ENCODE peak calls at places on chromosomes 7 and 10, in four cellular contexts. A, T, K and B are unnamed samples.

GRCh38 chr7:14389052-14389988 is 399.9 kb upstream of the ETV1 start:
- DNase-seq in A (no peak), T (no peak), K (no peak), B (no peak)

GRCh38 chr10:110495731-110496552 is 1.8 kb upstream of the DUSP5 start:
- DNase-seq in A (no peak), T (no peak), K (peak), B (peak)

GRCh38 chr7:98870071-98870651 is 347 bp upstream of the TMEM130 start:
- DNase-seq in A (peak), T (peak), K (peak), B (no peak)

GRCh38 chr7:64879800-64880199 is 23.3 kb upstream of the ZNF273 start:
- DNase-seq in A (no peak), T (no peak), K (no peak), B (no peak)

GRCh38 chr7:2631924-2632716 is at the start of gene TTYH3:
- DNase-seq in A (no peak), T (no peak), K (no peak), B (peak)

GRCh38 chr7:81516898-81517297 is 252.9 kb downstream of the HGF start:
- DNase-seq in A (no peak), T (no peak), K (peak), B (peak)

GRCh38 chr7:85483205-85483604 is 296.3 kb upstream of the SEMA3D start:
- DNase-seq in A (no peak), T (no peak), K (peak), B (no peak)

GRCh38 chr7:135843214-135843613 is 94.6 kb upstream of the FAM180A start:
- DNase-seq in A (peak), T (no peak), K (no peak), B (no peak)

GRCh38 chr10:127243490-127244272 is 47.3 kb upstream of the INSYN2A start:
- DNase-seq in A (no peak), T (peak), K (peak), B (peak)

GRCh38 chr10:89332092-89332633 is 4.4 kb downstream of the IFIT3 start:
- DNase-seq in A (peak), T (peak), K (peak), B (peak)

GRCh38 chr10:119702482-119703041 is 23.3 kb upstream of the INPP5F start:
- DNase-seq in A (no peak), T (no peak), K (no peak), B (no peak)

GRCh38 chr10:119701861-119702260 is 24.0 kb upstream of the INPP5F start:
- DNase-seq in A (no peak), T (no peak), K (peak), B (peak)

GRCh38 chr10:119706521-119707278 is 19.1 kb upstream of the INPP5F start:
- DNase-seq in A (no peak), T (no peak), K (no peak), B (no peak)

GRCh38 chr10:119705434-119705831 is 20.4 kb upstream of the INPP5F start:
- DNase-seq in A (peak), T (no peak), K (no peak), B (no peak)

GRCh38 chr10:119703903-119704508 is 21.8 kb upstream of the INPP5F start:
- DNase-seq in A (no peak), T (no peak), K (no peak), B (no peak)
- H3K4me2 ChIP-seq in A (peak), T (no peak), K (no peak), B (no peak)

DNA sequence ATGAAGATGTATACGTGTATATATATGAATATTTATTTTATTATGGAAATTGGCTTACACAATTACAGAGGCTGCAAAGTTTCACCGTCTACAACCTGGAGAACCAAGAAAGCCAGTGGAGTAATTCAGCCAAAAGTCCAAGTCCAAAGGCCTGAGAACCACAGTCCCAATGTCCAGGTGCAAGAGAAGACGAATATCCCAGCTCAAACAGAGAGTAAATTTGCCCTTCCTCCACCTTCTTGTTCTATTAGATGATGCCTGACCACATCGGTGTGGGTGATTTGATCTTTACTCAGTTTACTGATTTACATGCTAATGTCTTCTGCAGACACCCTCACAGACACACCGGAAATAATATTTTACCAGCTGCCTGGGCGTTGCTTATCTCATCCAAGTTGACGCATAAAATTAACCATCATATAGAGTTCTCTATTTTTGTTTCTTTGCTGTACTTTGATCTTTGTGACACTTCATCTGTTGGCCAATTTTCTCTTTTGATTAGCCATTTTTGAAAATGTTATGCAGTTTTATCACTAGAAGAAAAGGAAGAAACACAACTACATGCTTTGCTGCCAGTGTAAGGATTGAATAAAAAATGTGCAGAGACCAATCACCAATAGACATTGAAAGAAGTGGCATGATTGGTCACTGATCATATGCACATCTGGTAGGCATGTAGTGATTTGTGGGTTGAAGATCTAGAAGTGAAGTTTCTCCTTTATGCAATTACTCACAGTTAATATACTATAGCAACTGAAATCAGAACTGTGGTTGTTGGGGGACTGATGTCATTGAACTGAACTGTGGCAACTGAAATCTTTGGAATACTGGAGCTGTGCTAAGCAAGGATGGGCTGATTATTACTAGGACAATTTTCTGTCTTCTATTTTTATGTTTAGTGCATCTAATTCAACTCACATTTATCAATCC is 68.5 kb downstream of the EPDR1 start:
- DNase-seq in A (no peak), T (no peak), K (no peak), B (no peak)
- TF ChIP-seq FOS in A (no peak), T (no peak), K (no peak), B (no peak)

GRCh38 chr10:73898730-73899400 is 12.1 kb upstream of the PLAU start:
- DNase-seq in A (no peak), T (no peak), K (peak), B (no peak)
- H3K4me2 ChIP-seq in A (no peak), T (no peak), K (no peak), B (peak)

DNA sequence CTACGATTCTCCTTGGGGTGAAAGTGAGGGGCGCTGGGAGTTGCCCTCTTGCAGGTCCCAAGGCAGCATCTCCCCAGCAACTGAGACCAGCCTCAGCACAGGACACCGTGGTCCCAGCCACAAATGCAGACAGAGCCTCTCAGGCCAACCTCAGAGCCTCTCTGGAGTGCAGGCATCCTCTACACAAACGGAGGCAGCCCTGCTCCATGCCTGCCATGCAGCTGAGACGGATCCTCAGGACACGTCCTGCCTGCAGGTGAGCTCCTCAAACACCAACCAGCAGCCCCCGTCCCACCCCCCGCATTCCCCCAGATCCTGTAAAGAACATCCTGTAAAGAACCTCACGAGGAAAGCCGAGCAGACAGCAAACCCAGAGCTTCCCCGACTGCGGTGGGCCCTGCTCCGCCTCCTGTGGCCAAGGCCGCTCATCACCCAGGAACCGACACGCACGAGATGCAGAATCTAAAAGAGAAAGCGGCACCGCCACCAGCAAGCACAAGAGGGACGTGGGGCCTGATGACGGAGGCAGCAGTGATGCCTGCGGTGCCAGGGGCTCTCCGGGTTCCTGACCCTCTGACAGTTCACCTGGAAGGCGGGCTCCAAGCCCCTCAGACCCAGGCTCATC is 186.9 kb downstream of the PTPRN2 start:
- DNase-seq in A (no peak), T (no peak), K (no peak), B (no peak)
- TF ChIP-seq FOS in A (no peak), T (no peak), K (no peak), B (no peak)

GRCh38 chr10:102384606-102385429 is 10.7 kb upstream of the NFKB2 start:
- DNase-seq in A (no peak), T (no peak), K (peak), B (no peak)
- H3K4me2 ChIP-seq in A (peak), T (no peak), K (no peak), B (no peak)